ENCODE peak calls at places on chromosomes 16 and 17, in nine cellular contexts. One of them, this sample, is unnamed.

GRCh38 chr17:20733923-20734322 is 154.4 kb downstream of the CDRT15L2 start:
- DNase-seq in cardiac muscle cell: no peak
- DNase-seq in fibroblast of the aortic adventitia: no peak
- DNase-seq in AG09309: no peak
- DNase-seq in A673: no peak
- DNase-seq in fibroblast of mammary gland: no peak
- DNase-seq in esophagus squamous epithelium: no peak
- DNase-seq in IMR-90: no peak
- DNase-seq in choroid plexus epithelial cell: no peak
- DNase-seq in this sample: no peak

GRCh38 chr17:17538417-17539391 is 42.5 kb upstream of the RASD1 start:
- DNase-seq in IMR-90: peak; percentile 6
- DNase-seq in A673: no peak
- DNase-seq in choroid plexus epithelial cell: peak; percentile 10
- DNase-seq in AG09309: no peak
- DNase-seq in cardiac muscle cell: peak; percentile 18
- DNase-seq in fibroblast of the aortic adventitia: peak; percentile 8
- DNase-seq in esophagus squamous epithelium: no peak
- DNase-seq in fibroblast of mammary gland: no peak
- DNase-seq in this sample: no peak

GRCh38 chr17:45020354-45021138 is 30.9 kb downstream of the DCAKD start:
- DNase-seq in AG09309: no peak
- DNase-seq in cardiac muscle cell: peak; percentile 66
- DNase-seq in A673: peak; percentile 23
- DNase-seq in esophagus squamous epithelium: no peak
- DNase-seq in choroid plexus epithelial cell: peak; percentile 71
- DNase-seq in fibroblast of mammary gland: peak; percentile 28
- DNase-seq in fibroblast of the aortic adventitia: peak; percentile 16
- DNase-seq in IMR-90: peak; percentile 22
- DNase-seq in this sample: no peak

GRCh38 chr16:24208710-24209109 is 47.4 kb upstream of the CACNG3 start:
- DNase-seq in esophagus squamous epithelium: no peak
- DNase-seq in IMR-90: no peak
- DNase-seq in A673: peak; percentile 84
- DNase-seq in AG09309: no peak
- DNase-seq in fibroblast of the aortic adventitia: no peak
- DNase-seq in fibroblast of mammary gland: no peak
- DNase-seq in cardiac muscle cell: no peak
- DNase-seq in choroid plexus epithelial cell: no peak
- DNase-seq in this sample: no peak

GRCh38 chr16:54744998-54745397 is 185.7 kb upstream of the IRX5 start:
- DNase-seq in IMR-90: no peak
- DNase-seq in A673: peak; percentile 12
- DNase-seq in cardiac muscle cell: no peak
- DNase-seq in esophagus squamous epithelium: no peak
- DNase-seq in choroid plexus epithelial cell: no peak
- DNase-seq in AG09309: no peak
- DNase-seq in fibroblast of the aortic adventitia: no peak
- DNase-seq in fibroblast of mammary gland: no peak
- DNase-seq in this sample: no peak

GRCh38 chr17:81289627-81290026 is 5.5 kb downstream of the SLC38A10 start:
- DNase-seq in A673: no peak
- DNase-seq in choroid plexus epithelial cell: no peak
- DNase-seq in fibroblast of the aortic adventitia: no peak
- DNase-seq in cardiac muscle cell: no peak
- DNase-seq in esophagus squamous epithelium: no peak
- DNase-seq in fibroblast of mammary gland: no peak
- DNase-seq in AG09309: no peak
- DNase-seq in IMR-90: no peak
- DNase-seq in this sample: no peak

GRCh38 chr16:17331071-17331521 is 139.7 kb downstream of the XYLT1 start:
- DNase-seq in fibroblast of the aortic adventitia: peak; percentile 88
- DNase-seq in esophagus squamous epithelium: no peak
- DNase-seq in cardiac muscle cell: no peak
- DNase-seq in IMR-90: no peak
- DNase-seq in fibroblast of mammary gland: peak; percentile 89
- DNase-seq in AG09309: peak; percentile 35
- DNase-seq in choroid plexus epithelial cell: no peak
- DNase-seq in A673: no peak
- DNase-seq in this sample: no peak

GRCh38 chr16:11612110-11612981 is 25.6 kb upstream of the LITAF start:
- DNase-seq in fibroblast of the aortic adventitia: no peak
- DNase-seq in esophagus squamous epithelium: no peak
- DNase-seq in IMR-90: no peak
- DNase-seq in AG09309: no peak
- DNase-seq in choroid plexus epithelial cell: peak; percentile 95
- DNase-seq in fibroblast of mammary gland: no peak
- DNase-seq in A673: no peak
- DNase-seq in cardiac muscle cell: no peak
- DNase-seq in this sample: no peak

GRCh38 chr17:47935961-47936360 is 5.4 kb upstream of the PNPO start:
- DNase-seq in A673: peak; percentile 60
- DNase-seq in AG09309: peak; percentile 42
- DNase-seq in cardiac muscle cell: peak; percentile 72
- DNase-seq in IMR-90: peak; percentile 85
- DNase-seq in fibroblast of mammary gland: peak; percentile 58
- DNase-seq in fibroblast of the aortic adventitia: peak; percentile 85
- DNase-seq in choroid plexus epithelial cell: peak; percentile 78
- DNase-seq in esophagus squamous epithelium: no peak
- DNase-seq in this sample: no peak

GRCh38 chr16:2147981-2148671 is at the start of gene RAB26:
- DNase-seq in A673: peak; percentile 78
- DNase-seq in esophagus squamous epithelium: no peak
- DNase-seq in fibroblast of the aortic adventitia: no peak
- DNase-seq in cardiac muscle cell: peak; percentile 67
- DNase-seq in choroid plexus epithelial cell: peak; percentile 47
- DNase-seq in AG09309: no peak
- DNase-seq in fibroblast of mammary gland: peak; percentile 31
- DNase-seq in IMR-90: peak; percentile 33
- DNase-seq in this sample: peak; percentile 66

GRCh38 chr16:15983898-15984297 is 34.5 kb downstream of the ABCC1 start:
- DNase-seq in choroid plexus epithelial cell: peak; percentile 46
- DNase-seq in esophagus squamous epithelium: no peak
- DNase-seq in AG09309: no peak
- DNase-seq in cardiac muscle cell: no peak
- DNase-seq in fibroblast of the aortic adventitia: peak; percentile 49
- DNase-seq in fibroblast of mammary gland: peak; percentile 52
- DNase-seq in IMR-90: peak; percentile 72
- DNase-seq in A673: no peak
- DNase-seq in this sample: no peak

GRCh38 chr17:59762022-59762825 is 54.8 kb downstream of the VMP1 start:
- DNase-seq in cardiac muscle cell: peak; percentile 76
- DNase-seq in A673: no peak
- DNase-seq in fibroblast of mammary gland: peak; percentile 91
- DNase-seq in AG09309: no peak
- DNase-seq in IMR-90: peak; percentile 89
- DNase-seq in choroid plexus epithelial cell: peak; percentile 84
- DNase-seq in esophagus squamous epithelium: no peak
- DNase-seq in fibroblast of the aortic adventitia: peak; percentile 80
- DNase-seq in this sample: no peak

GRCh38 chr16:89014611-89015230 is 37.7 kb upstream of the CBFA2T3 start:
- DNase-seq in esophagus squamous epithelium: no peak
- DNase-seq in cardiac muscle cell: no peak
- DNase-seq in AG09309: no peak
- DNase-seq in IMR-90: no peak
- DNase-seq in fibroblast of the aortic adventitia: no peak
- DNase-seq in fibroblast of mammary gland: no peak
- DNase-seq in choroid plexus epithelial cell: no peak
- DNase-seq in A673: no peak
- DNase-seq in this sample: no peak

GRCh38 chr16:49821614-49822282 is 34.2 kb downstream of the ZNF423 start:
- DNase-seq in fibroblast of mammary gland: peak; percentile 25
- DNase-seq in cardiac muscle cell: peak; percentile 35
- DNase-seq in esophagus squamous epithelium: no peak
- DNase-seq in IMR-90: no peak
- DNase-seq in A673: no peak
- DNase-seq in AG09309: no peak
- DNase-seq in choroid plexus epithelial cell: no peak
- DNase-seq in fibroblast of the aortic adventitia: no peak
- DNase-seq in this sample: no peak

GRCh38 chr17:64084086-64084939 is 45.6 kb downstream of the ERN1 start:
- DNase-seq in cardiac muscle cell: peak; percentile 69
- DNase-seq in fibroblast of mammary gland: peak; percentile 75
- DNase-seq in IMR-90: peak; percentile 43
- DNase-seq in esophagus squamous epithelium: no peak
- DNase-seq in AG09309: no peak
- DNase-seq in choroid plexus epithelial cell: no peak
- DNase-seq in A673: no peak
- DNase-seq in fibroblast of the aortic adventitia: peak; percentile 75
- DNase-seq in this sample: no peak

GRCh38 chr17:65277576-65277975 is 140.4 kb downstream of the RGS9 start:
- DNase-seq in choroid plexus epithelial cell: peak; percentile 72
- DNase-seq in A673: no peak
- DNase-seq in fibroblast of mammary gland: no peak
- DNase-seq in AG09309: no peak
- DNase-seq in IMR-90: peak; percentile 13
- DNase-seq in esophagus squamous epithelium: no peak
- DNase-seq in fibroblast of the aortic adventitia: peak; percentile 57
- DNase-seq in cardiac muscle cell: peak; percentile 47
- DNase-seq in this sample: no peak

GRCh38 chr17:71970312-71970711 is 150.5 kb upstream of the SOX9 start:
- DNase-seq in cardiac muscle cell: no peak
- DNase-seq in IMR-90: peak; percentile 64
- DNase-seq in choroid plexus epithelial cell: peak; percentile 22
- DNase-seq in esophagus squamous epithelium: no peak
- DNase-seq in AG09309: no peak
- DNase-seq in A673: no peak
- DNase-seq in fibroblast of the aortic adventitia: no peak
- DNase-seq in fibroblast of mammary gland: peak; percentile 43
- DNase-seq in this sample: no peak

GRCh38 chr16:27284865-27285675 is 16.5 kb upstream of the NSMCE1 start:
- DNase-seq in fibroblast of mammary gland: no peak
- DNase-seq in A673: no peak
- DNase-seq in esophagus squamous epithelium: no peak
- DNase-seq in AG09309: no peak
- DNase-seq in fibroblast of the aortic adventitia: no peak
- DNase-seq in cardiac muscle cell: no peak
- DNase-seq in IMR-90: no peak
- DNase-seq in choroid plexus epithelial cell: no peak
- DNase-seq in this sample: no peak

GRCh38 chr17:27466748-27467375 is 10.6 kb downstream of the KSR1 start:
- DNase-seq in fibroblast of the aortic adventitia: no peak
- DNase-seq in esophagus squamous epithelium: no peak
- DNase-seq in cardiac muscle cell: no peak
- DNase-seq in IMR-90: no peak
- DNase-seq in A673: no peak
- DNase-seq in AG09309: no peak
- DNase-seq in fibroblast of mammary gland: no peak
- DNase-seq in choroid plexus epithelial cell: no peak
- DNase-seq in this sample: peak; percentile 29

DNA sequence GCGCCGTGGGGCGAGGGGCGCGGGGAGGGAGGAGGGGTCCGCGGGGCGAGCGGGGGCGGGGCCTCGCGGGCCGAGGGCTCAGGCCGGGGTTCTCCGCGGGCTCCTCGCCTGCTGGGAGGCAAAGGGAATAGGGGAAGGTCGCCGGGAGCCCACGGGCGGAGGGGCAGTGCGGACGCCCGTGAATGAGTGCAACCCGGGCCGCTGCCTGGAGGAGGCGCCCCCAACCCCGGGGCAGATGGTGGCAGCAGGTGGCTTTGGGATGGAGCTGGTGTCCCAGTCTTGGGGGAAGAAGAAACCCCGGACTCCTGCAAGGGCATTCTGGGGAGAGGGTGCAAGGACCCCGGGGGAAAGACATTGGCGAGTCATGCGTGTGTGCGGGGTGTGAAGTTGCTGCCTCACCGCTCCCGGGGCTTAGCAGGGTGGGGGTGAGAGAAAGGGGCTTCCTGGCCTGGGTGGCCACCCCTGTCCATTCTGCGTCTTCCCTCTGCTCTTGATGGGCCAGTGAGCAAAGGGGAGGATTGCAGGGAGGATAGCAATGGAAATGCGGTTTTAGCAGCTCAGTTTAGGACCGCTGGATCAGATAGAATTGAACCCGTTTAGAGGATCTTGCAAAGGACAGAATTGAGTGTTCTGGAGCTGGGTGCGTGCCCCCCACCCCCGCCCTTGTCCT is 508 bp downstream of the KIAA0513 start:
- DNase-seq in AG09309: no peak
- DNase-seq in cardiac muscle cell: no peak
- DNase-seq in esophagus squamous epithelium: no peak
- DNase-seq in fibroblast of mammary gland: no peak
- DNase-seq in fibroblast of the aortic adventitia: no peak
- DNase-seq in IMR-90: no peak
- DNase-seq in A673: no peak
- DNase-seq in choroid plexus epithelial cell: no peak
- DNase-seq in this sample: no peak
- TF ChIP-seq CTCF in AG09309: peak; percentile 30
- TF ChIP-seq CTCF in cardiac muscle cell: peak; percentile 12
- TF ChIP-seq CTCF in esophagus squamous epithelium: no peak
- TF ChIP-seq CTCF in fibroblast of mammary gland: no peak
- TF ChIP-seq CTCF in fibroblast of the aortic adventitia: no peak
- TF ChIP-seq CTCF in IMR-90: peak; percentile 28
- TF ChIP-seq CTCF in A673: no peak
- TF ChIP-seq CTCF in choroid plexus epithelial cell: peak; percentile 11
- TF ChIP-seq CTCF in this sample: no peak

GRCh38 chr16:28977703-28978641 is 3.4 kb downstream of the SPNS1 start:
- DNase-seq in IMR-90: no peak
- DNase-seq in fibroblast of the aortic adventitia: no peak
- DNase-seq in AG09309: no peak
- DNase-seq in cardiac muscle cell: no peak
- DNase-seq in A673: no peak
- DNase-seq in fibroblast of mammary gland: no peak
- DNase-seq in choroid plexus epithelial cell: no peak
- DNase-seq in esophagus squamous epithelium: no peak
- DNase-seq in this sample: no peak
- TF ChIP-seq CTCF in IMR-90: no peak
- TF ChIP-seq CTCF in fibroblast of the aortic adventitia: peak; percentile 38
- TF ChIP-seq CTCF in AG09309: peak; percentile 24
- TF ChIP-seq CTCF in cardiac muscle cell: peak; percentile 34
- TF ChIP-seq CTCF in A673: peak; percentile 53
- TF ChIP-seq CTCF in fibroblast of mammary gland: peak; percentile 22
- TF ChIP-seq CTCF in choroid plexus epithelial cell: peak; percentile 49
- TF ChIP-seq CTCF in esophagus squamous epithelium: peak; percentile 20
- TF ChIP-seq CTCF in this sample: no peak

GRCh38 chr17:42750730-42751356 is 6.0 kb upstream of the EZH1 start:
- DNase-seq in IMR-90: no peak
- DNase-seq in fibroblast of the aortic adventitia: no peak
- DNase-seq in cardiac muscle cell: peak; percentile 33
- DNase-seq in choroid plexus epithelial cell: no peak
- DNase-seq in fibroblast of mammary gland: no peak
- DNase-seq in esophagus squamous epithelium: no peak
- DNase-seq in AG09309: no peak
- DNase-seq in A673: no peak
- DNase-seq in this sample: no peak
- TF ChIP-seq CTCF in IMR-90: no peak
- TF ChIP-seq CTCF in fibroblast of the aortic adventitia: no peak
- TF ChIP-seq CTCF in cardiac muscle cell: no peak
- TF ChIP-seq CTCF in choroid plexus epithelial cell: no peak
- TF ChIP-seq CTCF in fibroblast of mammary gland: no peak
- TF ChIP-seq CTCF in esophagus squamous epithelium: no peak
- TF ChIP-seq CTCF in AG09309: no peak
- TF ChIP-seq CTCF in A673: no peak
- TF ChIP-seq CTCF in this sample: no peak

DNA sequence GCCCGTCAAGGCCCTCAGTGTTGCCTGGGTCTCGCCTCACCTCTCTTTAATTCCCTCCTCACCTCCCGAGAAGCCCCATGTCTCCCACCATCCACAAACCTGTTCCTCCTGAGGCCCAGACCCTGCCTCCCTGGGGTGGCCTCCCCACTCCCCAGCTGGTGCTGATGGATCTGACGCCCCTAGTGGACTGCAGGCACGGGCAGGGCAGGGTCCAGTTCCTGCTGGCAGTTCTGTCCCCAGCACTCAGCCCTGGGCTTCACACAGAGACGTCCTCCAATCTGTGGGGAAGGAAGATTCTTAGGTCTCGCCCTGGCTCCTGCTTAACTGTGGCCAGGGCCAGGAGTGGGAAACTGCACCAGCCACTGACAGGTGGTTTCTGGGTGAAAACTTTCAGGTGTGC is 108.8 kb downstream of the AMFR start:
- DNase-seq in A673: no peak
- DNase-seq in fibroblast of mammary gland: no peak
- DNase-seq in fibroblast of the aortic adventitia: no peak
- DNase-seq in AG09309: no peak
- DNase-seq in cardiac muscle cell: no peak
- DNase-seq in choroid plexus epithelial cell: no peak
- DNase-seq in esophagus squamous epithelium: no peak
- DNase-seq in IMR-90: no peak
- DNase-seq in this sample: no peak
- TF ChIP-seq CTCF in A673: no peak
- TF ChIP-seq CTCF in fibroblast of mammary gland: no peak
- TF ChIP-seq CTCF in fibroblast of the aortic adventitia: no peak
- TF ChIP-seq CTCF in AG09309: no peak
- TF ChIP-seq CTCF in cardiac muscle cell: no peak
- TF ChIP-seq CTCF in choroid plexus epithelial cell: peak; percentile 3
- TF ChIP-seq CTCF in esophagus squamous epithelium: no peak
- TF ChIP-seq CTCF in IMR-90: no peak
- TF ChIP-seq CTCF in this sample: no peak